ENCODE peak calls at places on chromosomes 3 and 15, in four cellular contexts. One of them, this sample, is unnamed.

GRCh38 chr3:119543147-119543546 is 16.3 kb downstream of the CD80 start:
- DNase-seq in HepG2: no peak
- DNase-seq in K562: no peak
- DNase-seq in WTC11: no peak
- DNase-seq in this sample: no peak

GRCh38 chr3:129890125-129890524 is 3.4 kb downstream of the TMCC1 start:
- DNase-seq in HepG2: peak; percentile 64
- DNase-seq in K562: no peak
- DNase-seq in WTC11: no peak
- DNase-seq in this sample: no peak

GRCh38 chr15:31477851-31478250 is 151.2 kb downstream of the KLF13 start:
- DNase-seq in HepG2: no peak
- DNase-seq in K562: no peak
- DNase-seq in WTC11: no peak
- DNase-seq in this sample: no peak

GRCh38 chr15:100098705-100099104 is 243.1 kb downstream of the ADAMTS17 start:
- DNase-seq in HepG2: no peak
- DNase-seq in K562: no peak
- DNase-seq in WTC11: no peak
- DNase-seq in this sample: no peak

GRCh38 chr3:23475446-23475845 is 272.3 kb downstream of the UBE2E2 start:
- DNase-seq in HepG2: no peak
- DNase-seq in K562: no peak
- DNase-seq in WTC11: no peak
- DNase-seq in this sample: no peak

GRCh38 chr3:156382458-156383346 is 172.2 kb downstream of the SSR3 start:
- DNase-seq in HepG2: peak; percentile 24
- DNase-seq in K562: peak; percentile 61
- DNase-seq in WTC11: peak; percentile 70
- DNase-seq in this sample: peak; percentile 65

GRCh38 chr15:78991879-78992278 is 47.0 kb upstream of the CTSH start:
- DNase-seq in HepG2: no peak
- DNase-seq in K562: no peak
- DNase-seq in WTC11: no peak
- DNase-seq in this sample: no peak

GRCh38 chr3:82493858-82494257 is 732.4 kb upstream of the GBE1 start:
- DNase-seq in HepG2: no peak
- DNase-seq in K562: no peak
- DNase-seq in WTC11: no peak
- DNase-seq in this sample: no peak

GRCh38 chr3:14831916-14832430 is 13.2 kb downstream of the FGD5 start:
- DNase-seq in HepG2: no peak
- DNase-seq in K562: no peak
- DNase-seq in WTC11: no peak
- DNase-seq in this sample: no peak

GRCh38 chr3:38723569-38724391 is 74.3 kb upstream of the SCN5A start:
- DNase-seq in HepG2: no peak
- DNase-seq in K562: peak; percentile 92
- DNase-seq in WTC11: no peak
- DNase-seq in this sample: no peak

GRCh38 chr15:47817825-47818681 is 100.7 kb downstream of the SEMA6D start:
- DNase-seq in HepG2: no peak
- DNase-seq in K562: no peak
- DNase-seq in WTC11: no peak
- DNase-seq in this sample: no peak

DNA sequence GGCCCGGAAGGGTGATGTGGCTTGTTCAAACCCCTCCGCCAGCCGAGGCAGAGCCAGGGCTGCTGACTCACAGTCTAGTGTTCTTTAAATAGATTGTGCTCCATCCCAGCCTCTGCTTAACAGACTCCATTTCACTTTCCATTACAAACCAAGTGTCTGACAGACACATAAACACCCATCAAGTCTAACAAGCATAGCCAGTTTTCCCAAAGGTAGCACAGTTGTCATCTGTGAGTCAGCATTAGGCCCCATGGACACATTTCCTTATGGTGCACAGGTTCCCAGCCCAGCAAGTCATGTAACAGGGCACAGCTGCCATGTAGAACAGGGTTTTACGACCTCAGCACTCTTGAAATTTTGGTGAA is 109.9 kb upstream of the RAP2B start:
- DNase-seq in HepG2: peak; percentile 6
- DNase-seq in K562: peak; percentile 80
- DNase-seq in WTC11: no peak
- DNase-seq in this sample: no peak
- TF ChIP-seq ELF4 in HepG2: no peak
- TF ChIP-seq ELF4 in K562: peak; percentile 9
- TF ChIP-seq ELF4 in WTC11: no peak
- TF ChIP-seq ELF4 in this sample: no peak

DNA sequence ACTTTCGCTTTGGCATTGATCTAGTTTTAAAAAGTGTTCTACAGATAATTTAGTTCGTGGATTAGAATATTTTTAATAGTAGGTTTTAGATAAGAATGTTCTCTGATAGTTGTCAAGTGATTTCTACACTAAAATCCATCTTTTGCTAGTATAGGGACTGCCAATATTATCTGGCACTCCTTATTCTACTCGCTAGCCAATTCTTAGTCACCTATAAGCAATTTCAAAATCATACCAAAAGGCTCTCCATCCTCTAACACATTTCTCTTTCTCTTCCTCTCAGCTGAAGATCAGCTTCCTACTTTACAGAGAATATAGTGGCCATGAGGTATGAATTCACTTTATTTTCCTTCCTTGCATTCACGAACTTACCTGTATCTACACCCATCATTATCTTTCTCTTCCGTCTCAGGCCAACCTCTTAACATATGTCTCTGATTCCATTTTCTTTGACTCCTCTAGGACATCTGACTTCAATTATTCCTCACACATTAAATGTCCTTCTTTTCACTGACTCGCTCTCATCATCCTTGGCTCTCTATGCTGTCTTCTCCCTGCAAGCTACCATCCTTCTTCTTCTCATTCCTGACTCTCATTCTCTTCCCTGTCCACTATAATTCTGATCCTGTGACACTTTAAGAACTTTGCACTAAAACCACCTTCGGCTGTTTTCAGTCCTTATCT is 35.5 kb downstream of the C3orf80 start:
- DNase-seq in HepG2: no peak
- DNase-seq in K562: no peak
- DNase-seq in WTC11: no peak
- DNase-seq in this sample: no peak
- TF ChIP-seq ELF4 in HepG2: no peak
- TF ChIP-seq ELF4 in K562: no peak
- TF ChIP-seq ELF4 in WTC11: no peak
- TF ChIP-seq ELF4 in this sample: no peak

DNA sequence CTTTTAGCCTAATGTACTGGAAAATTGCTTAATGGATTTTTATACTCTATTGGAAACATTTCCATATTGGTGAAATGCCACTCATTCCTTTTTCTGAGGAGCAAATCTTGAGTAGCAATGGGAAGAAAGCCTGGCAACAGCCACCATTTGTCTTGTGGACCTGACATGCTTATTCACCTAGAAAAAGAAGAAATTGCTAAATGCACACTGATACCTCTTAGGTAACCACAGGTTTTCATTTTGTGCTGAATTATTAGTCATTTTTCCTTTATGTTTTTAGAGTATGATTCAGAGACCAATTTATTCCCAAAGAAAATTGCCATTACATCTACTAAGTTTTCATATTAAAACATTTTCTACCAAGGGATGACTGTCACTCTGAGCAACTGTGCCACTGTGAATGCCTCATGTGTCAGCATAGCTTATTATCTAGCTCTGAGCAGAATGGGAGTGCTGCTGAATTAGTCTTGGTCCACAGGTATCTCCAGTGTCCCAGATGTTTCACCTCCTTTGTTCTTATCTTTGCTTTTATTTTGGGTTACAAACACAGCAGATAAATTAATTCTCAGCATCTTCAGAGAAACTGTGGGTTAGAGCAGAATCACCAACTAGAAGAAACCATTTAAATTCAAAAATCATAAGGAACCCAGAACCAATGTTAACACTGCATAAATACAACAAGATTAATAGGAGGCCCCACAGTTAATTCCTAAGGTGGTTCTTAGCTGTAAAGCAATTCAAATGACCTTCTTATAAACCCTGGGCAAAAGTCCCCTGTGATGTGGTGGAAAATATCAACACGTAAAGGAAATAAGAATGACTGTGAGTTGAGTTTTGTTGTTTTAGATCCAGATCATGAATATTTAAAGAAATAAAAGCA is 8.7 kb upstream of the PXK start:
- DNase-seq in HepG2: no peak
- DNase-seq in K562: no peak
- DNase-seq in WTC11: no peak
- DNase-seq in this sample: no peak
- TF ChIP-seq ELF4 in HepG2: no peak
- TF ChIP-seq ELF4 in K562: no peak
- TF ChIP-seq ELF4 in WTC11: no peak
- TF ChIP-seq ELF4 in this sample: no peak

GRCh38 chr3:169420429-169420828 is 243.1 kb downstream of the MECOM start:
- DNase-seq in HepG2: no peak
- DNase-seq in K562: no peak
- DNase-seq in WTC11: no peak
- DNase-seq in this sample: no peak

GRCh38 chr3:169421182-169421581 is 242.3 kb downstream of the MECOM start:
- DNase-seq in HepG2: no peak
- DNase-seq in K562: no peak
- DNase-seq in WTC11: no peak
- DNase-seq in this sample: no peak
- TF ChIP-seq ELF4 in HepG2: no peak
- TF ChIP-seq ELF4 in K562: no peak
- TF ChIP-seq ELF4 in WTC11: no peak
- TF ChIP-seq ELF4 in this sample: no peak

GRCh38 chr3:60967141-60967540 is 284.1 kb downstream of the FHIT start:
- DNase-seq in HepG2: peak; percentile 82
- DNase-seq in K562: no peak
- DNase-seq in WTC11: no peak
- DNase-seq in this sample: no peak
- TF ChIP-seq ELF4 in HepG2: no peak
- TF ChIP-seq ELF4 in K562: no peak
- TF ChIP-seq ELF4 in WTC11: no peak
- TF ChIP-seq ELF4 in this sample: no peak

GRCh38 chr3:146087121-146087520 is 73.9 kb downstream of the PLOD2 start:
- DNase-seq in HepG2: no peak
- DNase-seq in K562: no peak
- DNase-seq in WTC11: no peak
- DNase-seq in this sample: no peak

GRCh38 chr3:146090521-146090920 is 70.5 kb downstream of the PLOD2 start:
- DNase-seq in HepG2: no peak
- DNase-seq in K562: no peak
- DNase-seq in WTC11: no peak
- DNase-seq in this sample: no peak

GRCh38 chr3:146085678-146086077 is 75.3 kb downstream of the PLOD2 start:
- DNase-seq in HepG2: no peak
- DNase-seq in K562: no peak
- DNase-seq in WTC11: no peak
- DNase-seq in this sample: no peak

GRCh38 chr3:146088840-146089239 is 72.1 kb downstream of the PLOD2 start:
- DNase-seq in HepG2: no peak
- DNase-seq in K562: no peak
- DNase-seq in WTC11: no peak
- DNase-seq in this sample: no peak

GRCh38 chr3:146086211-146086610 is 74.8 kb downstream of the PLOD2 start:
- DNase-seq in HepG2: no peak
- DNase-seq in K562: no peak
- DNase-seq in WTC11: no peak
- DNase-seq in this sample: no peak
- TF ChIP-seq ELF4 in HepG2: no peak
- TF ChIP-seq ELF4 in K562: no peak
- TF ChIP-seq ELF4 in WTC11: no peak
- TF ChIP-seq ELF4 in this sample: no peak

GRCh38 chr15:77852241-77853007 is 219.7 kb upstream of the LINGO1 start:
- DNase-seq in HepG2: no peak
- DNase-seq in K562: no peak
- DNase-seq in WTC11: no peak
- DNase-seq in this sample: no peak
- TF ChIP-seq ELF4 in HepG2: no peak
- TF ChIP-seq ELF4 in K562: no peak
- TF ChIP-seq ELF4 in WTC11: no peak
- TF ChIP-seq ELF4 in this sample: no peak

GRCh38 chr3:58082047-58082446 is 73.8 kb downstream of the FLNB start:
- DNase-seq in HepG2: no peak
- DNase-seq in K562: peak; percentile 64
- DNase-seq in WTC11: no peak
- DNase-seq in this sample: no peak
- TF ChIP-seq ELF4 in HepG2: no peak
- TF ChIP-seq ELF4 in K562: no peak
- TF ChIP-seq ELF4 in WTC11: no peak
- TF ChIP-seq ELF4 in this sample: no peak

GRCh38 chr3:19967812-19968211 is 20.9 kb downstream of the RAB5A start:
- DNase-seq in HepG2: no peak
- DNase-seq in K562: no peak
- DNase-seq in WTC11: no peak
- DNase-seq in this sample: no peak
- TF ChIP-seq ELF4 in HepG2: no peak
- TF ChIP-seq ELF4 in K562: no peak
- TF ChIP-seq ELF4 in WTC11: no peak
- TF ChIP-seq ELF4 in this sample: no peak